ENCODE peak calls at places on chromosomes 13 and 19, in five cellular contexts. W, K, V, Z and G are unnamed samples.

GRCh38 chr19:13169769-13170168 is 19.6 kb downstream of the IER2 start:
- DNase-seq in W (no peak), K (peak), V (no peak), Z (no peak), G (no peak)

GRCh38 chr19:43651758-43652545 is 12.3 kb upstream of the CADM4 start:
- DNase-seq in W (no peak), K (peak), V (no peak), Z (no peak), G (peak)

GRCh38 chr13:99404005-99404755 is 97.0 kb upstream of the GPR183 start:
- DNase-seq in W (no peak), K (no peak), V (no peak), Z (no peak), G (no peak)

GRCh38 chr13:46609052-46609451 is 56.1 kb downstream of the LRCH1 start:
- DNase-seq in W (no peak), K (no peak), V (no peak), Z (no peak), G (no peak)

GRCh38 chr19:16206046-16206605 is 8.4 kb downstream of the AP1M1 start:
- DNase-seq in W (no peak), K (no peak), V (no peak), Z (no peak), G (no peak)

GRCh38 chr13:113967729-113968462 is 6.0 kb downstream of the C13orf46 start:
- DNase-seq in W (no peak), K (no peak), V (no peak), Z (no peak), G (no peak)

GRCh38 chr19:50173144-50173543 is 10.1 kb upstream of the IZUMO2 start:
- DNase-seq in W (no peak), K (no peak), V (no peak), Z (no peak), G (no peak)

GRCh38 chr13:19586904-19587634 is 25.7 kb upstream of the TPTE2 start:
- DNase-seq in W (peak), K (peak), V (no peak), Z (peak), G (no peak)

GRCh38 chr19:30068528-30069395 is 126.7 kb downstream of the URI1 start:
- DNase-seq in W (no peak), K (no peak), V (no peak), Z (no peak), G (no peak)

GRCh38 chr19:623974-624373 is 9.4 kb downstream of the POLRMT start:
- DNase-seq in W (no peak), K (peak), V (peak), Z (no peak), G (no peak)

GRCh38 chr13:59266478-59267063 is 897.2 kb downstream of the DIAPH3 start:
- DNase-seq in W (no peak), K (peak), V (no peak), Z (no peak), G (peak)

GRCh38 chr19:6821639-6822310 is 49.3 kb downstream of the VAV1 start:
- DNase-seq in W (no peak), K (no peak), V (no peak), Z (no peak), G (no peak)

GRCh38 chr19:33063356-33064116 is 1.2 kb downstream of the RHPN2 start:
- DNase-seq in W (no peak), K (peak), V (no peak), Z (no peak), G (no peak)

GRCh38 chr19:39408392-39409206 is 2.0 kb downstream of the ZFP36 start:
- DNase-seq in W (peak), K (peak), V (no peak), Z (no peak), G (no peak)